ENCODE peak calls at places on chromosomes 4 and X, in nine cellular contexts. One of them, this sample, is unnamed.

GRCh38 chrX:39827959-39828358 is 269.8 kb downstream of the BCOR start:
- DNase-seq in RWPE1: no peak
- DNase-seq in Peyer's patch: peak
- DNase-seq in stomach: no peak
- DNase-seq in CD8-positive, alpha-beta T cell: no peak
- DNase-seq in pancreas: no peak
- DNase-seq in epithelial cell of prostate: no peak
- DNase-seq in right atrium auricular region: no peak
- DNase-seq in fibroblast of lung: no peak
- DNase-seq in this sample: peak

GRCh38 chr4:11489449-11490083 is 60.9 kb upstream of the HS3ST1 start:
- DNase-seq in CD8-positive, alpha-beta T cell: no peak
- DNase-seq in fibroblast of lung: no peak
- DNase-seq in RWPE1: no peak
- DNase-seq in pancreas: no peak
- DNase-seq in Peyer's patch: no peak
- DNase-seq in right atrium auricular region: no peak
- DNase-seq in stomach: no peak
- DNase-seq in epithelial cell of prostate: no peak
- DNase-seq in this sample: no peak

GRCh38 chr4:150828159-150828558 is 186.9 kb downstream of the LRBA start:
- DNase-seq in epithelial cell of prostate: no peak
- DNase-seq in RWPE1: no peak
- DNase-seq in fibroblast of lung: no peak
- DNase-seq in right atrium auricular region: no peak
- DNase-seq in Peyer's patch: peak
- DNase-seq in pancreas: no peak
- DNase-seq in stomach: no peak
- DNase-seq in CD8-positive, alpha-beta T cell: peak
- DNase-seq in this sample: peak

GRCh38 chr4:76420901-76421581 is at the start of gene CCDC158:
- DNase-seq in RWPE1: peak
- DNase-seq in Peyer's patch: no peak
- DNase-seq in pancreas: peak
- DNase-seq in CD8-positive, alpha-beta T cell: no peak
- DNase-seq in stomach: peak
- DNase-seq in fibroblast of lung: peak
- DNase-seq in epithelial cell of prostate: no peak
- DNase-seq in right atrium auricular region: no peak
- DNase-seq in this sample: no peak

GRCh38 chrX:72352786-72353185 is 47.1 kb upstream of the CITED1 start:
- DNase-seq in right atrium auricular region: no peak
- DNase-seq in stomach: no peak
- DNase-seq in CD8-positive, alpha-beta T cell: no peak
- DNase-seq in fibroblast of lung: no peak
- DNase-seq in epithelial cell of prostate: no peak
- DNase-seq in pancreas: no peak
- DNase-seq in Peyer's patch: no peak
- DNase-seq in RWPE1: no peak
- DNase-seq in this sample: no peak

GRCh38 chrX:69323786-69324720 is 158.8 kb upstream of the PJA1 start:
- DNase-seq in stomach: no peak
- DNase-seq in right atrium auricular region: no peak
- DNase-seq in epithelial cell of prostate: no peak
- DNase-seq in CD8-positive, alpha-beta T cell: no peak
- DNase-seq in RWPE1: no peak
- DNase-seq in pancreas: no peak
- DNase-seq in fibroblast of lung: no peak
- DNase-seq in Peyer's patch: no peak
- DNase-seq in this sample: no peak

GRCh38 chrX:134761788-134762187 is 103.5 kb upstream of the PLAC1 start:
- DNase-seq in pancreas: no peak
- DNase-seq in RWPE1: no peak
- DNase-seq in epithelial cell of prostate: no peak
- DNase-seq in CD8-positive, alpha-beta T cell: no peak
- DNase-seq in fibroblast of lung: no peak
- DNase-seq in Peyer's patch: no peak
- DNase-seq in right atrium auricular region: no peak
- DNase-seq in stomach: no peak
- DNase-seq in this sample: peak

GRCh38 chr4:145609494-145610427 is 9.4 kb upstream of the MMAA start:
- DNase-seq in epithelial cell of prostate: no peak
- DNase-seq in fibroblast of lung: peak
- DNase-seq in stomach: peak
- DNase-seq in CD8-positive, alpha-beta T cell: peak
- DNase-seq in RWPE1: peak
- DNase-seq in right atrium auricular region: peak
- DNase-seq in Peyer's patch: peak
- DNase-seq in pancreas: no peak
- DNase-seq in this sample: peak

DNA sequence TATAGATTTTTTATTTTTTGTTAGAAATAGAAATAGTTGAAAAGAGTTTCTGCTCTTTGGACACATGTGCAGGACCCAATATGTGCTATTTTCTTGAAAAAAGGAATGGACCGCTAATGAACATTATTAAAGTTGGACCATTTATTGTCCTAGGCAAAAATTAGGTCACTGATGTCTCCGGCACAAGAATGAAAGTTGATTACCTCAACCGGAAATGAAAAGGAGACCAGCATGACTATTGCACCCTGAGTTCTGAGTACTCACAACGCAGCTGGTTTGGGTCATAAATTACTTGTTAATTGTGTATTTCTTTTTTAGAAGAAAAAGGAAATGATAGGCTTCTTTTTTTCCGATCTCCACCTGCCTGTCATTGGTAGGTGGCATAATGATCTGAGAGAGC is 232.6 kb downstream of the ARHGAP24 start:
- DNase-seq in pancreas: no peak
- DNase-seq in CD8-positive, alpha-beta T cell: no peak
- DNase-seq in fibroblast of lung: no peak
- DNase-seq in Peyer's patch: peak
- DNase-seq in RWPE1: no peak
- DNase-seq in stomach: no peak
- DNase-seq in right atrium auricular region: no peak
- DNase-seq in epithelial cell of prostate: no peak
- DNase-seq in this sample: no peak
- H3K27ac ChIP-seq in pancreas: no peak
- H3K27ac ChIP-seq in CD8-positive, alpha-beta T cell: no peak
- H3K27ac ChIP-seq in fibroblast of lung: no peak
- H3K27ac ChIP-seq in Peyer's patch: no peak
- H3K27ac ChIP-seq in RWPE1: no peak
- H3K27ac ChIP-seq in stomach: no peak
- H3K27ac ChIP-seq in right atrium auricular region: peak
- H3K27ac ChIP-seq in epithelial cell of prostate: no peak
- H3K27ac ChIP-seq in this sample: peak

DNA sequence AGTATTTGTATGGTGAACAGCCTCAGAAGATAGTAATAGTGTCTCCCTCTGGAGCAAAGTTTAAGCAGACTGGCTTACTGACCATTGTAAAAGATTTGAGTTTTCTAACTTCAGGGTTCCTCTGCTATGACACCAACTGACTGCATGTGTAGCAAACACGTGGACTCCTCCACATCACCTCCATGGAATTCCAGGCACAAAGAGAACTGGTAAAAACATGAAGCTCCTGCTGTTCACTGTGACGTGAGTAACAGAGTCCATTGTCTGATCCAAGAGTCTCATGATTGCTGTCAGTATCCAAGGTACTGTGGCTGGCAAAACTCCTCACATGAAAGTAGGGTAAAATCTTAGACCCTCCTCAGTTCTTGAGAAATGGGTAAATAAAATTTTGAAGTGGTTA is 107.6 kb upstream of the FAM9B start:
- DNase-seq in epithelial cell of prostate: peak
- DNase-seq in RWPE1: peak
- DNase-seq in right atrium auricular region: no peak
- DNase-seq in CD8-positive, alpha-beta T cell: no peak
- DNase-seq in pancreas: no peak
- DNase-seq in stomach: no peak
- DNase-seq in fibroblast of lung: peak
- DNase-seq in Peyer's patch: no peak
- DNase-seq in this sample: no peak
- H3K27ac ChIP-seq in epithelial cell of prostate: peak
- H3K27ac ChIP-seq in RWPE1: no peak
- H3K27ac ChIP-seq in right atrium auricular region: no peak
- H3K27ac ChIP-seq in CD8-positive, alpha-beta T cell: no peak
- H3K27ac ChIP-seq in pancreas: no peak
- H3K27ac ChIP-seq in stomach: no peak
- H3K27ac ChIP-seq in fibroblast of lung: no peak
- H3K27ac ChIP-seq in Peyer's patch: no peak
- H3K27ac ChIP-seq in this sample: no peak

DNA sequence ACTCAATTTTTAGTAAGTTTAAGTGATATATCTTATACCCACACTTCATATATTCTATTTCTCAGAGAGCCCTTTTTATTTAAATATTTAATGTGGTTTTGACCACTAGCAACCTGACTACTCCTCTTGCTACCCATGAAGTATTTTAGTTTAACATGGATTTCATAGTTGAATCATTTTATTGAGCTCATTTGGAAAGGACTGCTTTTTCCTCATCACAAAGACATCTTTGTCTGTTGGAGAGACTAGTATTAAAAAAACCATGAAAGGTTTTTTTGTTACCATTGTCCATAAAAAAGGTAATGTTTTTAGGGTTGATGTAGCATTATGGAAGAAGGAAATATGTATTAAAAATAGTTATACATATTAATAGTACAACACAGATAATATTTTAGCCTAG is 139.5 kb downstream of the RAPGEF2 start:
- DNase-seq in stomach: no peak
- DNase-seq in RWPE1: no peak
- DNase-seq in CD8-positive, alpha-beta T cell: no peak
- DNase-seq in right atrium auricular region: no peak
- DNase-seq in epithelial cell of prostate: no peak
- DNase-seq in fibroblast of lung: no peak
- DNase-seq in Peyer's patch: no peak
- DNase-seq in pancreas: no peak
- DNase-seq in this sample: no peak
- H3K27ac ChIP-seq in stomach: no peak
- H3K27ac ChIP-seq in RWPE1: no peak
- H3K27ac ChIP-seq in CD8-positive, alpha-beta T cell: no peak
- H3K27ac ChIP-seq in right atrium auricular region: no peak
- H3K27ac ChIP-seq in epithelial cell of prostate: no peak
- H3K27ac ChIP-seq in fibroblast of lung: no peak
- H3K27ac ChIP-seq in Peyer's patch: no peak
- H3K27ac ChIP-seq in pancreas: no peak
- H3K27ac ChIP-seq in this sample: no peak

GRCh38 chrX:119228506-119229290 is 7.4 kb upstream of the PGRMC1 start:
- DNase-seq in pancreas: no peak
- DNase-seq in stomach: no peak
- DNase-seq in right atrium auricular region: no peak
- DNase-seq in RWPE1: peak
- DNase-seq in fibroblast of lung: peak
- DNase-seq in epithelial cell of prostate: peak
- DNase-seq in Peyer's patch: no peak
- DNase-seq in CD8-positive, alpha-beta T cell: no peak
- DNase-seq in this sample: no peak
- H3K27ac ChIP-seq in pancreas: no peak
- H3K27ac ChIP-seq in stomach: no peak
- H3K27ac ChIP-seq in right atrium auricular region: no peak
- H3K27ac ChIP-seq in RWPE1: no peak
- H3K27ac ChIP-seq in fibroblast of lung: no peak
- H3K27ac ChIP-seq in epithelial cell of prostate: no peak
- H3K27ac ChIP-seq in Peyer's patch: no peak
- H3K27ac ChIP-seq in CD8-positive, alpha-beta T cell: no peak
- H3K27ac ChIP-seq in this sample: no peak

DNA sequence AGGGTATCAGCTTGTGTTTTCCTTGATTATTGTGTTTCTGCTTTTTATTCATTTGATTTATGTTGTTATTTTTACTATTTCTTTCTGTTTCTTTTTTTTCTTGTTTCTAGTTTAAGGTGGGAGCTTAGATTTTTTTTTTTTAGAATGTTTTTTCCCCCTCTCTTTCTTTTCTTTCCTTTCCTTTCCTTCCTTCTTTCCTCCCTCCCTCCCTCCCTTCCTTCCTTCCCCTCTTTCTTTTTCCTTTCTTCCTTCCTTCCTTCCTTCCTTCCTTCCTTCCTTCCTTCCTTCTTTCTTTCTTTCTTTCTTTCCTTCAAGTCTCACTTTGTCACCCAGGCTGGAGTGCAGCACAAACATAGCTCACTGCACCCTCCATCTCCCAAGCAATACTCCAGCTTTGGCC is 31.4 kb upstream of the PRDM8 start:
- DNase-seq in right atrium auricular region: no peak
- DNase-seq in RWPE1: no peak
- DNase-seq in epithelial cell of prostate: no peak
- DNase-seq in CD8-positive, alpha-beta T cell: no peak
- DNase-seq in Peyer's patch: no peak
- DNase-seq in stomach: no peak
- DNase-seq in fibroblast of lung: no peak
- DNase-seq in pancreas: no peak
- DNase-seq in this sample: no peak
- H3K27ac ChIP-seq in right atrium auricular region: no peak
- H3K27ac ChIP-seq in RWPE1: no peak
- H3K27ac ChIP-seq in epithelial cell of prostate: no peak
- H3K27ac ChIP-seq in CD8-positive, alpha-beta T cell: no peak
- H3K27ac ChIP-seq in Peyer's patch: no peak
- H3K27ac ChIP-seq in stomach: no peak
- H3K27ac ChIP-seq in fibroblast of lung: no peak
- H3K27ac ChIP-seq in pancreas: no peak
- H3K27ac ChIP-seq in this sample: no peak

DNA sequence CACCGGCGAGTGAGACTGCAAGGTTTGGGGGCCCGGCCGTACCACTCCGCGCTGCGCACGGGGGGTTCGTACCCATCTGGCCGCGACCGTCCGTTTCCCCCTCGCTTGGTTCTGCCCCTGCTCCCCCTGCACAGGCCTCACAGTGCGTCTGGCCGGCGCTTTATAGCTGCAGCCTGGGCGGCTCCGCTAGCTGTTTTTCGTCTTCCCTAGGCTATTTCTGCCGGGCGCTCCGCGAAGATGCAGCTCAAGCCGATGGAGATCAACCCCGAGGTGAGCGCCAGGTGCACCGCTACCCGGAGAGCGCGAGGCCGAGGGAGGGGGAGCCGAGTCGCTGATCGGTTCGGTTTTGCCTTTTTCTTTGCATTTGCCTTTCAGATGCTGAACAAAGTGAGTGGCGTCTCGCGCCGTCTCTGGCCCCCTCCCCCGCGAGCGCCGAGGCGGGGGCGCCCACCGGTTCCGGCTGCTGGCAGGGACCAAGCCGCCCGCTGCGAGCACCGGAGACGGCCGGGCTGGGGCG is at the start of gene UCHL1:
- DNase-seq in CD8-positive, alpha-beta T cell: no peak
- DNase-seq in fibroblast of lung: peak
- DNase-seq in RWPE1: no peak
- DNase-seq in right atrium auricular region: no peak
- DNase-seq in Peyer's patch: no peak
- DNase-seq in stomach: peak
- DNase-seq in epithelial cell of prostate: no peak
- DNase-seq in pancreas: peak
- DNase-seq in this sample: no peak
- H3K27ac ChIP-seq in CD8-positive, alpha-beta T cell: no peak
- H3K27ac ChIP-seq in fibroblast of lung: peak
- H3K27ac ChIP-seq in RWPE1: no peak
- H3K27ac ChIP-seq in right atrium auricular region: no peak
- H3K27ac ChIP-seq in Peyer's patch: no peak
- H3K27ac ChIP-seq in stomach: no peak
- H3K27ac ChIP-seq in epithelial cell of prostate: no peak
- H3K27ac ChIP-seq in pancreas: no peak
- H3K27ac ChIP-seq in this sample: no peak